ENCODE peak calls at places on chromosomes 5 and 9, in seven cellular contexts. R is ascending aorta, N is H7, S is aorta, W is GM23248, M is neural progenitor cell, E is adrenal gland. X is an unnamed sample.

GRCh38 chr9:93235278-93235960 is 51.5 kb downstream of the WNK2 start:
- DNase-seq in R (no peak), N (no peak), S (no peak), W (no peak), M (no peak), E (no peak), X (no peak)

GRCh38 chr9:22911632-22912031 is 465.0 kb downstream of the DMRTA1 start:
- DNase-seq in R (no peak), N (no peak), S (no peak), W (no peak), M (no peak), E (no peak), X (no peak)

GRCh38 chr9:100442072-100442471 is 15.1 kb downstream of the MSANTD3 start:
- DNase-seq in R (no peak), N (no peak), S (no peak), W (no peak), M (no peak), E (no peak), X (no peak)

GRCh38 chr9:111597852-111598729 is 1.4 kb downstream of the PTGR1 start:
- DNase-seq in R (peak), N (peak), S (peak), W (peak), M (peak), E (peak), X (peak)

GRCh38 chr5:142770650-142771609 is 753 bp downstream of the ARHGAP26 start:
- DNase-seq in R (peak), N (peak), S (peak), W (peak), M (peak), E (peak), X (peak)

GRCh38 chr5:180394031-180394636 is 41.0 kb upstream of the GFPT2 start:
- DNase-seq in R (no peak), N (peak), S (no peak), W (no peak), M (no peak), E (no peak), X (no peak)

GRCh38 chr9:19699757-19700156 is 89.1 kb downstream of the SLC24A2 start:
- DNase-seq in R (no peak), N (no peak), S (no peak), W (peak), M (no peak), E (no peak), X (peak)

GRCh38 chr9:131273146-131273545 is 3.2 kb downstream of the FAM78A start:
- DNase-seq in R (no peak), N (peak), S (no peak), W (no peak), M (no peak), E (no peak), X (no peak)

GRCh38 chr9:79889325-79889724 is 317.6 kb downstream of the TLE4 start:
- DNase-seq in R (no peak), N (no peak), S (no peak), W (no peak), M (no peak), E (no peak), X (no peak)

GRCh38 chr5:115616492-115616891 is 9.3 kb downstream of the TMED7 start:
- DNase-seq in R (no peak), N (no peak), S (no peak), W (no peak), M (no peak), E (no peak), X (no peak)

GRCh38 chr9:121651295-121652036 is at the start of gene DAB2IP:
- DNase-seq in R (peak), N (peak), S (peak), W (peak), M (peak), E (peak), X (peak)

DNA sequence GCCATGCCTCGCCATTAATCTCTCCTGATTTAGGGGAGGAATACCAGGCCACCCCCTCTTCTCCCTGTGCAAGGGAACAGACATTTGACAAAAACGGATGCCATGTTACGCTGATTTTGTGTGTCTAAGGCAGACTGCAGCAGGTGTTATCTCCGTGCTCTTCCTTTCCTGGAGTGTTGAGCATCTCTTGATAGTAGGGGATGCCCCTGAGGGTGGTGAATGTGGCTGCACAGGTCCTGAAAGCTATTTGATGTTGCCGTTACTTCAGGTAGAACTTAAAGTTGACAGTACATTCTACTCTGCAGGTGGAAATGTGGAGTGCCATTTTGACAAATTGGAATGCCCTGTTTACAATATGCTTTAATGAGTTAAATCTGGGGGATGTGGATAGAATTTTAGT is 21.5 kb downstream of the TENT4A start:
- DNase-seq in R (no peak), N (no peak), S (no peak), W (no peak), M (no peak), E (no peak), X (no peak)
- H3K4me3 ChIP-seq in R (no peak), N (no peak), S (no peak), W (no peak), M (no peak), E (no peak), X (no peak)

GRCh38 chr9:114696814-114697544 is 15.0 kb upstream of the TEX48 start:
- DNase-seq in R (no peak), N (no peak), S (no peak), W (peak), M (no peak), E (no peak), X (no peak)
- H3K4me3 ChIP-seq in R (no peak), N (no peak), S (no peak), W (no peak), M (no peak), E (no peak), X (no peak)

DNA sequence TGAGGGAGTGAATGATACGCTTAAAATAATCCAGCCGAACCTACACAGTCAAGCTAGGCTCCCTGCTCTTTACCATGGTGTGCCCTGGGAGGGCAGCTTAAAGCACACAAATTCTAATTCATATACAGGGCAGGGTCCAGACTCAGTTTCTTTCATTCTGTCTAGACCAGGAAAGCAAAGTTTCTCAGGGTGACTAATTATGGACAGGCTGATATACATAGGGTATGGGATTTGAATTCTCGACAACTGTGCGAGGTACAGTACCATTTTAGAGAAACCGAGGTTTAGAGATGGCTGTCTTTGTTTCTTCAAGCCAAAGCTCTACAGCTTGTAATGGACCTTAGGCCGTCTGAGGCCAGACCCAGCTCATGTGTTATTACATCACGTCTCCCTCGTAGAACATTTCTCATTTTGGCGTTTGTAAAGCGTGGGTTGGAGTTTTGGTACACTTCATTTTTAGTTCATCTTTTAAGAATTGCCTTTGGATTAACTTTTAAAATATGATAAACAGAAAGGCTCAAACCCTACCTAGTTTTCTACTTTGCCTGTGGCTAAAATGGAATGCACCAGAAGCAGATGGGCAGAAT is 2.8 kb downstream of the PTGER4 start:
- DNase-seq in R (no peak), N (no peak), S (no peak), W (no peak), M (no peak), E (no peak), X (peak)
- H3K4me3 ChIP-seq in R (peak), N (no peak), S (no peak), W (no peak), M (no peak), E (no peak), X (peak)

GRCh38 chr5:1745806-1746370 is 53.7 kb downstream of the MRPL36 start:
- DNase-seq in R (peak), N (peak), S (peak), W (no peak), M (no peak), E (peak), X (no peak)

GRCh38 chr5:1746371-1747078 is 53.1 kb downstream of the MRPL36 start:
- DNase-seq in R (peak), N (peak), S (peak), W (no peak), M (no peak), E (peak), X (no peak)

GRCh38 chr5:1748271-1748670 is 51.4 kb downstream of the MRPL36 start:
- DNase-seq in R (no peak), N (no peak), S (peak), W (no peak), M (no peak), E (peak), X (no peak)

GRCh38 chr5:1747803-1748085 is 51.9 kb downstream of the MRPL36 start:
- DNase-seq in R (no peak), N (no peak), S (peak), W (no peak), M (no peak), E (no peak), X (no peak)

DNA sequence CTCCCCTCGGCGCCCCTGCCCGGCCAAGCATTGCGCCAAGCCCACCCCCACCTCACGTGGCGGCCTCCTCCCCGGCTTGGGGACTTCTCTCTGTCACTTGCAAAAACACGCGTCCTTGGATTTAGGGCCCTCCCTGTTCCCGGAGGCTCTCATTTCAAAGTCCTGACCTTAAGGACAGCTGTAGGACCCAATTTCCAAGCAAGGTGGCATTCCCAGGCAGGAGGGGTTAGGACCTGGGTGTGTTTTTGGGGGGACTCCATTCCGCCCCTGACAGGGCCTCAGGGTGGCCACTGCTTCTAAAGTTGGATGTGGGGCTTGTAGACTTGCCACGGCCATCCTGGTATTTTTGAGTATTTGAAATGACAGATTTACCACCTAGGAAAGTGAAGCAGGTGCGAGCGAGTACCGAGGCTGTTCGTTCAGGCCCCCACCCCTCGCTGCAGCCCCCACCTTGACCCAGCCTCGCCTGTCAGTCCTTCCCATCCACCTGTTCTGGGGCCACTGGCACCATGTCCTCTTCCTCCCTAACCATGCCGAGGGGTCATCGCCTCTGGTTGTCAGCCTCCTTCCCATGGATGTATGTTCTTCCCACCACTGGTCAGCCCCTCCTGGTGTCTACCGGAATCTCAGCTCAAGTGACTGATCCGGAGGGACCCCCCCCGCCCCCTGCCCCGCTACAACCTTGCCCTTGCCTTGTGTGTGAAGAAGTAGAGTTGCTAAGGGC is 52.4 kb downstream of the MRPL36 start:
- DNase-seq in R (no peak), N (peak), S (no peak), W (no peak), M (no peak), E (peak), X (no peak)
- H3K4me3 ChIP-seq in R (no peak), N (no peak), S (no peak), W (no peak), M (no peak), E (no peak), X (no peak)

X was measured in epithelial cell of esophagus.